ENCODE peak calls at places on chromosomes 5 and 9, in seven cellular contexts. One of them, this sample, is unnamed.

GRCh38 chr9:99387416-99387815 is 165.3 kb downstream of the SEC61B start:
- DNase-seq in trophoblast cell: no peak
- DNase-seq in IMR-90: no peak
- DNase-seq in H9: no peak
- DNase-seq in mesenchymal stem cell: no peak
- DNase-seq in H1: no peak
- DNase-seq in neuronal stem cell: no peak
- DNase-seq in this sample: no peak

GRCh38 chr5:96837303-96837702 is 29.6 kb upstream of the ERAP1 start:
- DNase-seq in IMR-90: no peak
- DNase-seq in H9: no peak
- DNase-seq in mesenchymal stem cell: no peak
- DNase-seq in H1: no peak
- DNase-seq in trophoblast cell: no peak
- DNase-seq in neuronal stem cell: no peak
- DNase-seq in this sample: no peak

GRCh38 chr9:118331622-118332045 is 627.4 kb downstream of the TLR4 start:
- DNase-seq in H9: no peak
- DNase-seq in IMR-90: no peak
- DNase-seq in mesenchymal stem cell: peak; percentile 85
- DNase-seq in H1: no peak
- DNase-seq in trophoblast cell: peak; percentile 66
- DNase-seq in neuronal stem cell: no peak
- DNase-seq in this sample: no peak

GRCh38 chr5:32329395-32329834 is 16.7 kb upstream of the MTMR12 start:
- DNase-seq in H9: peak; percentile 86
- DNase-seq in trophoblast cell: peak; percentile 63
- DNase-seq in mesenchymal stem cell: peak; percentile 71
- DNase-seq in H1: peak; percentile 76
- DNase-seq in neuronal stem cell: peak; percentile 47
- DNase-seq in IMR-90: peak; percentile 60
- DNase-seq in this sample: peak; percentile 84

GRCh38 chr9:100426194-100426531 is 780 bp upstream of the MSANTD3 start:
- DNase-seq in neuronal stem cell: no peak
- DNase-seq in mesenchymal stem cell: no peak
- DNase-seq in H9: no peak
- DNase-seq in trophoblast cell: no peak
- DNase-seq in H1: no peak
- DNase-seq in IMR-90: no peak
- DNase-seq in this sample: no peak

GRCh38 chr5:10724799-10725507 is 36.1 kb downstream of the DAP start:
- DNase-seq in mesenchymal stem cell: peak; percentile 84
- DNase-seq in trophoblast cell: no peak
- DNase-seq in H1: no peak
- DNase-seq in neuronal stem cell: no peak
- DNase-seq in IMR-90: peak; percentile 93
- DNase-seq in H9: no peak
- DNase-seq in this sample: no peak

GRCh38 chr5:159824188-159825153 is 91.8 kb upstream of the ADRA1B start:
- DNase-seq in H9: no peak
- DNase-seq in mesenchymal stem cell: no peak
- DNase-seq in neuronal stem cell: no peak
- DNase-seq in trophoblast cell: no peak
- DNase-seq in H1: no peak
- DNase-seq in IMR-90: no peak
- DNase-seq in this sample: no peak

GRCh38 chr9:130561056-130561455 is 18.3 kb upstream of the FUBP3 start:
- DNase-seq in trophoblast cell: no peak
- DNase-seq in neuronal stem cell: no peak
- DNase-seq in mesenchymal stem cell: peak; percentile 34
- DNase-seq in H1: no peak
- DNase-seq in H9: no peak
- DNase-seq in IMR-90: no peak
- DNase-seq in this sample: no peak

GRCh38 chr5:147898875-147899401 is 7.4 kb downstream of the C5orf46 start:
- DNase-seq in mesenchymal stem cell: no peak
- DNase-seq in H9: no peak
- DNase-seq in neuronal stem cell: no peak
- DNase-seq in IMR-90: peak; percentile 12
- DNase-seq in H1: no peak
- DNase-seq in trophoblast cell: no peak
- DNase-seq in this sample: no peak

GRCh38 chr9:96813607-96814006 is 35.7 kb upstream of the ZNF510 start:
- DNase-seq in H1: no peak
- DNase-seq in H9: no peak
- DNase-seq in neuronal stem cell: no peak
- DNase-seq in trophoblast cell: no peak
- DNase-seq in IMR-90: no peak
- DNase-seq in mesenchymal stem cell: no peak
- DNase-seq in this sample: no peak

GRCh38 chr5:27242258-27242626 is 203.9 kb upstream of the CDH9 start:
- DNase-seq in IMR-90: no peak
- DNase-seq in neuronal stem cell: no peak
- DNase-seq in H9: no peak
- DNase-seq in H1: no peak
- DNase-seq in trophoblast cell: no peak
- DNase-seq in mesenchymal stem cell: no peak
- DNase-seq in this sample: no peak

GRCh38 chr9:135338546-135338945 is 141.0 kb upstream of the PPP1R26 start:
- DNase-seq in neuronal stem cell: no peak
- DNase-seq in H9: peak; percentile 24
- DNase-seq in trophoblast cell: no peak
- DNase-seq in mesenchymal stem cell: no peak
- DNase-seq in H1: no peak
- DNase-seq in IMR-90: no peak
- DNase-seq in this sample: no peak

GRCh38 chr5:179297486-179298180 is 47.6 kb downstream of the ADAMTS2 start:
- DNase-seq in IMR-90: no peak
- DNase-seq in trophoblast cell: no peak
- DNase-seq in neuronal stem cell: no peak
- DNase-seq in mesenchymal stem cell: no peak
- DNase-seq in H1: no peak
- DNase-seq in H9: no peak
- DNase-seq in this sample: no peak

GRCh38 chr9:135183069-135183468 is 95.6 kb downstream of the OLFM1 start:
- DNase-seq in H1: no peak
- DNase-seq in neuronal stem cell: no peak
- DNase-seq in trophoblast cell: no peak
- DNase-seq in H9: no peak
- DNase-seq in mesenchymal stem cell: no peak
- DNase-seq in IMR-90: no peak
- DNase-seq in this sample: no peak

GRCh38 chr9:9352877-9353481 is 1259.8 kb downstream of the PTPRD start:
- DNase-seq in neuronal stem cell: peak; percentile 8
- DNase-seq in IMR-90: no peak
- DNase-seq in H1: no peak
- DNase-seq in trophoblast cell: no peak
- DNase-seq in H9: no peak
- DNase-seq in mesenchymal stem cell: peak; percentile 2
- DNase-seq in this sample: no peak

GRCh38 chr9:6905850-6906375 is 148.1 kb downstream of the KDM4C start:
- DNase-seq in IMR-90: no peak
- DNase-seq in trophoblast cell: no peak
- DNase-seq in H1: no peak
- DNase-seq in mesenchymal stem cell: no peak
- DNase-seq in neuronal stem cell: no peak
- DNase-seq in H9: no peak
- DNase-seq in this sample: no peak

GRCh38 chr5:95843733-95844223 is 21.3 kb upstream of the GLRX start:
- DNase-seq in H1: no peak
- DNase-seq in mesenchymal stem cell: peak; percentile 81
- DNase-seq in neuronal stem cell: no peak
- DNase-seq in H9: no peak
- DNase-seq in IMR-90: no peak
- DNase-seq in trophoblast cell: peak; percentile 69
- DNase-seq in this sample: no peak

GRCh38 chr9:26789959-26790358 is 102.6 kb downstream of the CAAP1 start:
- DNase-seq in trophoblast cell: no peak
- DNase-seq in mesenchymal stem cell: no peak
- DNase-seq in IMR-90: peak; percentile 1
- DNase-seq in H9: no peak
- DNase-seq in H1: no peak
- DNase-seq in neuronal stem cell: no peak
- DNase-seq in this sample: no peak

GRCh38 chr9:22079873-22080341 is 70.8 kb upstream of the CDKN2B start:
- DNase-seq in IMR-90: peak; percentile 87
- DNase-seq in mesenchymal stem cell: peak; percentile 68
- DNase-seq in trophoblast cell: no peak
- DNase-seq in neuronal stem cell: no peak
- DNase-seq in H1: no peak
- DNase-seq in H9: no peak
- DNase-seq in this sample: no peak
- H3K4ac ChIP-seq in IMR-90: peak overlapping the region; percentile 67
- H3K4ac ChIP-seq in mesenchymal stem cell: no peak overlapping the region
- H3K4ac ChIP-seq in trophoblast cell: no peak overlapping the region
- H3K4ac ChIP-seq in neuronal stem cell: no peak overlapping the region
- H3K4ac ChIP-seq in H1: no peak overlapping the region
- H3K4ac ChIP-seq in H9: no peak overlapping the region
- H3K4ac ChIP-seq in this sample: no peak overlapping the region

GRCh38 chr5:5461012-5461411 is 38.5 kb downstream of the ICE1 start:
- DNase-seq in H1: no peak
- DNase-seq in IMR-90: no peak
- DNase-seq in neuronal stem cell: no peak
- DNase-seq in H9: no peak
- DNase-seq in mesenchymal stem cell: no peak
- DNase-seq in trophoblast cell: no peak
- DNase-seq in this sample: no peak

GRCh38 chr5:5470933-5471332 is 48.5 kb downstream of the ICE1 start:
- DNase-seq in H9: no peak
- DNase-seq in H1: no peak
- DNase-seq in neuronal stem cell: no peak
- DNase-seq in IMR-90: no peak
- DNase-seq in mesenchymal stem cell: no peak
- DNase-seq in trophoblast cell: no peak
- DNase-seq in this sample: no peak

GRCh38 chr5:5467737-5468136 is 45.3 kb downstream of the ICE1 start:
- DNase-seq in trophoblast cell: no peak
- DNase-seq in IMR-90: peak; percentile 44
- DNase-seq in neuronal stem cell: no peak
- DNase-seq in H9: no peak
- DNase-seq in H1: no peak
- DNase-seq in mesenchymal stem cell: no peak
- DNase-seq in this sample: no peak

GRCh38 chr5:5464036-5464715 is 41.7 kb downstream of the ICE1 start:
- DNase-seq in H1: no peak
- DNase-seq in IMR-90: no peak
- DNase-seq in H9: no peak
- DNase-seq in mesenchymal stem cell: no peak
- DNase-seq in trophoblast cell: no peak
- DNase-seq in neuronal stem cell: no peak
- DNase-seq in this sample: no peak

GRCh38 chr5:5466227-5466626 is 43.8 kb downstream of the ICE1 start:
- DNase-seq in H1: no peak
- DNase-seq in H9: no peak
- DNase-seq in IMR-90: no peak
- DNase-seq in trophoblast cell: no peak
- DNase-seq in mesenchymal stem cell: no peak
- DNase-seq in neuronal stem cell: no peak
- DNase-seq in this sample: peak; percentile 15
- H3K4ac ChIP-seq in H1: no peak overlapping the region
- H3K4ac ChIP-seq in H9: no peak overlapping the region
- H3K4ac ChIP-seq in IMR-90: no peak overlapping the region
- H3K4ac ChIP-seq in trophoblast cell: no peak overlapping the region
- H3K4ac ChIP-seq in mesenchymal stem cell: no peak overlapping the region
- H3K4ac ChIP-seq in neuronal stem cell: no peak overlapping the region
- H3K4ac ChIP-seq in this sample: no peak overlapping the region

GRCh38 chr5:142166754-142167153 is 58.2 kb downstream of the NDFIP1 start:
- DNase-seq in IMR-90: no peak
- DNase-seq in trophoblast cell: no peak
- DNase-seq in H9: no peak
- DNase-seq in mesenchymal stem cell: no peak
- DNase-seq in H1: no peak
- DNase-seq in neuronal stem cell: no peak
- DNase-seq in this sample: no peak

GRCh38 chr5:142167458-142167857 is 58.9 kb downstream of the NDFIP1 start:
- DNase-seq in IMR-90: no peak
- DNase-seq in mesenchymal stem cell: no peak
- DNase-seq in neuronal stem cell: no peak
- DNase-seq in H1: no peak
- DNase-seq in H9: no peak
- DNase-seq in trophoblast cell: no peak
- DNase-seq in this sample: no peak

GRCh38 chr5:142159354-142159753 is 50.8 kb downstream of the NDFIP1 start:
- DNase-seq in H1: no peak
- DNase-seq in mesenchymal stem cell: no peak
- DNase-seq in H9: no peak
- DNase-seq in trophoblast cell: no peak
- DNase-seq in IMR-90: no peak
- DNase-seq in neuronal stem cell: no peak
- DNase-seq in this sample: no peak

GRCh38 chr5:142168365-142168764 is 59.8 kb downstream of the NDFIP1 start:
- DNase-seq in mesenchymal stem cell: no peak
- DNase-seq in neuronal stem cell: no peak
- DNase-seq in H1: no peak
- DNase-seq in trophoblast cell: no peak
- DNase-seq in IMR-90: no peak
- DNase-seq in H9: no peak
- DNase-seq in this sample: no peak

GRCh38 chr5:142164315-142164714 is 55.7 kb downstream of the NDFIP1 start:
- DNase-seq in mesenchymal stem cell: no peak
- DNase-seq in IMR-90: no peak
- DNase-seq in neuronal stem cell: no peak
- DNase-seq in H1: no peak
- DNase-seq in trophoblast cell: no peak
- DNase-seq in H9: no peak
- DNase-seq in this sample: no peak
- H3K4ac ChIP-seq in mesenchymal stem cell: no peak overlapping the region
- H3K4ac ChIP-seq in IMR-90: no peak overlapping the region
- H3K4ac ChIP-seq in neuronal stem cell: no peak overlapping the region
- H3K4ac ChIP-seq in H1: no peak overlapping the region
- H3K4ac ChIP-seq in trophoblast cell: no peak overlapping the region
- H3K4ac ChIP-seq in H9: no peak overlapping the region
- H3K4ac ChIP-seq in this sample: no peak overlapping the region

GRCh38 chr5:38681024-38681805 is 124.8 kb upstream of the LIFR start:
- DNase-seq in H1: no peak
- DNase-seq in neuronal stem cell: no peak
- DNase-seq in H9: no peak
- DNase-seq in mesenchymal stem cell: no peak
- DNase-seq in trophoblast cell: no peak
- DNase-seq in IMR-90: no peak
- DNase-seq in this sample: no peak

GRCh38 chr5:38678079-38678478 is 121.6 kb upstream of the LIFR start:
- DNase-seq in H1: no peak
- DNase-seq in mesenchymal stem cell: no peak
- DNase-seq in IMR-90: no peak
- DNase-seq in H9: no peak
- DNase-seq in neuronal stem cell: no peak
- DNase-seq in trophoblast cell: no peak
- DNase-seq in this sample: no peak

GRCh38 chr5:38680094-38680765 is 123.8 kb upstream of the LIFR start:
- DNase-seq in IMR-90: no peak
- DNase-seq in trophoblast cell: no peak
- DNase-seq in H1: no peak
- DNase-seq in mesenchymal stem cell: no peak
- DNase-seq in neuronal stem cell: no peak
- DNase-seq in H9: no peak
- DNase-seq in this sample: no peak

GRCh38 chr5:38675443-38675842 is 119.0 kb upstream of the LIFR start:
- DNase-seq in H9: no peak
- DNase-seq in trophoblast cell: no peak
- DNase-seq in mesenchymal stem cell: no peak
- DNase-seq in H1: no peak
- DNase-seq in neuronal stem cell: no peak
- DNase-seq in IMR-90: no peak
- DNase-seq in this sample: no peak

GRCh38 chr5:38677611-38678010 is 121.2 kb upstream of the LIFR start:
- DNase-seq in trophoblast cell: no peak
- DNase-seq in IMR-90: no peak
- DNase-seq in H1: no peak
- DNase-seq in H9: no peak
- DNase-seq in neuronal stem cell: no peak
- DNase-seq in mesenchymal stem cell: no peak
- DNase-seq in this sample: no peak
- H3K4ac ChIP-seq in trophoblast cell: no peak overlapping the region
- H3K4ac ChIP-seq in IMR-90: no peak overlapping the region
- H3K4ac ChIP-seq in H1: no peak overlapping the region
- H3K4ac ChIP-seq in H9: no peak overlapping the region
- H3K4ac ChIP-seq in neuronal stem cell: no peak overlapping the region
- H3K4ac ChIP-seq in mesenchymal stem cell: no peak overlapping the region
- H3K4ac ChIP-seq in this sample: no peak overlapping the region